ENCODE peak calls at places on chromosome 2, in four cellular contexts. Q is activated T-cell treated with anti-CD3 and anti-CD28 coated beads for 48 hours, J is NCI-H748 treated with DMSO at 0.1 percent for 48 hours, D is mucosa of gallbladder. H is an unnamed sample.

GRCh38 chr2:101883860-101884259 is 107.9 kb upstream of the IL1R2 start:
- DNase-seq in D (peak; percentile 19), Q (no peak), J (no peak), H (peak; percentile 28)

GRCh38 chr2:118380915-118381653 is 292.8 kb downstream of the INSIG2 start:
- DNase-seq in D (no peak), Q (no peak), J (no peak), H (no peak)

GRCh38 chr2:96985181-96985580 is 1.2 kb downstream of the FAM178B start:
- DNase-seq in D (no peak), Q (no peak), J (no peak), H (no peak)

GRCh38 chr2:239308696-239309397 is 92.0 kb downstream of the HDAC4 start:
- DNase-seq in J (no peak), Q (no peak), D (no peak), H (no peak)

GRCh38 chr2:22694300-22694699 is 690.7 kb upstream of the KLHL29 start:
- DNase-seq in Q (no peak), D (no peak), J (no peak), H (no peak)

GRCh38 chr2:185643434-185643833 is 95.2 kb upstream of the FSIP2 start:
- DNase-seq in D (no peak), J (no peak), Q (no peak), H (no peak)

GRCh38 chr2:108612514-108613183 is 78.4 kb downstream of the LIMS1 start:
- DNase-seq in J (no peak), Q (peak; percentile 57), D (no peak), H (no peak)

GRCh38 chr2:129930451-129930850 is 49.0 kb upstream of the RAB6C start:
- DNase-seq in Q (no peak), J (no peak), D (no peak), H (no peak)

GRCh38 chr2:190547914-190548313 is 13.4 kb upstream of the NEMP2 start:
- DNase-seq in Q (no peak), J (no peak), D (no peak), H (no peak)

GRCh38 chr2:216318470-216318869 is 53.8 kb downstream of the MARCHF4 start:
- DNase-seq in J (no peak), D (no peak), Q (no peak), H (no peak)

GRCh38 chr2:191545361-191545760 is 132.6 kb upstream of the NABP1 start:
- DNase-seq in D (no peak), Q (no peak), J (no peak), H (no peak)

GRCh38 chr2:237968048-237968862 is 1.4 kb downstream of the UBE2F start:
- DNase-seq in D (peak; percentile 63), Q (no peak), J (no peak), H (no peak)

GRCh38 chr2:50491541-50492114 is 540.3 kb downstream of the NRXN1 start:
- DNase-seq in D (no peak), Q (no peak), J (peak; percentile 14), H (peak; percentile 52)

GRCh38 chr2:6928452-6928851 is 11.2 kb downstream of the RNF144A start:
- DNase-seq in J (no peak), D (no peak), Q (no peak), H (no peak)

GRCh38 chr2:70303186-70303585 is 1.3 kb upstream of the FAM136A start:
- DNase-seq in Q (no peak), D (no peak), J (no peak), H (no peak)

GRCh38 chr2:73036779-73037165 is 34.7 kb downstream of the SFXN5 start:
- DNase-seq in J (no peak), D (no peak), Q (no peak), H (no peak)

GRCh38 chr2:109322111-109322510 is 193.1 kb downstream of the SH3RF3 start:
- DNase-seq in D (peak; percentile 82), J (no peak), Q (no peak), H (no peak)

GRCh38 chr2:178419123-178419522 is 31.9 kb downstream of the PRKRA start:
- DNase-seq in J (peak; percentile 37), Q (no peak), D (no peak), H (no peak)

GRCh38 chr2:69615078-69615630 is 28.4 kb downstream of the AAK1 start:
- DNase-seq in D (no peak), Q (no peak), J (no peak), H (peak; percentile 24)

GRCh38 chr2:63124850-63125249 is 74.2 kb downstream of the OTX1 start:
- DNase-seq in Q (no peak), J (no peak), D (no peak), H (no peak)

GRCh38 chr2:179569834-179570233 is 291.6 kb downstream of the ZNF385B start:
- DNase-seq in D (no peak), J (no peak), Q (no peak), H (no peak)

GRCh38 chr2:71704688-71705087 is 251.3 kb downstream of the DYSF start:
- DNase-seq in D (no peak), Q (no peak), J (no peak), H (no peak)

GRCh38 chr2:147096671-147097070 is 748.2 kb upstream of the ACVR2A start:
- DNase-seq in Q (no peak), J (no peak), D (no peak), H (no peak)

GRCh38 chr2:177983183-177983788 is 89.3 kb downstream of the PDE11A start:
- DNase-seq in J (peak; percentile 48), D (peak; percentile 23), Q (no peak), H (peak; percentile 43)

GRCh38 chr2:29921560-29921915 is at the start of gene ALK:
- DNase-seq in Q (peak; percentile 75), D (peak; percentile 88), J (peak; percentile 79), H (peak; percentile 75)

GRCh38 chr2:212505583-212505982 is 33.0 kb downstream of the ERBB4 start:
- DNase-seq in Q (no peak), J (no peak), D (no peak), H (no peak)

GRCh38 chr2:30709516-30709915 is 97.7 kb downstream of the CAPN13 start:
- DNase-seq in Q (no peak), D (no peak), J (no peak), H (no peak)

GRCh38 chr2:20512061-20512605 is 65.3 kb downstream of the RHOB start:
- DNase-seq in J (no peak), D (no peak), Q (no peak), H (no peak)

GRCh38 chr2:30807249-30807648 is at the start of gene CAPN13:
- DNase-seq in Q (no peak), J (no peak), D (peak; percentile 81), H (peak; percentile 80)

GRCh38 chr2:39968037-39968436 is 189.0 kb upstream of the THUMPD2 start:
- DNase-seq in D (no peak), Q (no peak), J (no peak), H (no peak)

GRCh38 chr2:217182996-217183395 is 323.1 kb upstream of the TNP1 start:
- DNase-seq in D (no peak), Q (no peak), J (no peak), H (no peak)

GRCh38 chr2:190835303-190835930 is 45.2 kb upstream of the GLS start:
- DNase-seq in D (peak; percentile 49), J (no peak), Q (no peak), H (peak; percentile 39)

H was measured in Calu3.